ENCODE peak calls at places on chromosomes 3 and 15, in nine cellular contexts. N is NCI-H524; E is aorta; W is EH; A is Calu3; Q is HEK293T; X is iris pigment epithelial cell; S is activated naive CD4-positive, alpha-beta T cell treated with Interleukin-2 at 50 U/mL for 16 hours; V is amniotic stem cell. F is an unnamed sample.

GRCh38 chr3:13405614-13406013 is 14.5 kb downstream of the NUP210 start:
- DNase-seq in N (no peak), E (no peak), W (peak), A (no peak), Q (no peak), X (no peak), S (no peak), V (no peak), F (no peak)

GRCh38 chr3:12476238-12476897 is 7.9 kb upstream of the TSEN2 start:
- DNase-seq in N (no peak), E (no peak), W (peak), A (no peak), Q (no peak), X (peak), S (no peak), V (peak), F (peak)

GRCh38 chr15:99421172-99421656 is 144.6 kb upstream of the MEF2A start:
- DNase-seq in N (no peak), E (peak), W (no peak), A (no peak), Q (no peak), X (peak), S (peak), V (no peak), F (no peak)

GRCh38 chr3:160748226-160748625 is 7.8 kb upstream of the PPM1L start:
- DNase-seq in N (no peak), E (no peak), W (peak), A (no peak), Q (no peak), X (no peak), S (no peak), V (no peak), F (no peak)

GRCh38 chr3:70090322-70090913 is 90.9 kb downstream of the SAMMSON start:
- DNase-seq in N (peak), E (no peak), W (peak), A (peak), Q (peak), X (peak), S (no peak), V (peak), F (peak)

GRCh38 chr3:112131111-112131510 is 1.9 kb downstream of the GCSAM start:
- DNase-seq in N (no peak), E (no peak), W (no peak), A (no peak), Q (no peak), X (no peak), S (no peak), V (no peak), F (no peak)

GRCh38 chr3:47057212-47057671 is 77.8 kb downstream of the NBEAL2 start:
- DNase-seq in N (no peak), E (no peak), W (peak), A (no peak), Q (no peak), X (peak), S (peak), V (no peak), F (peak)

GRCh38 chr3:168991813-168992212 is 671.7 kb downstream of the MECOM start:
- DNase-seq in N (no peak), E (no peak), W (peak), A (no peak), Q (no peak), X (peak), S (no peak), V (no peak), F (no peak)

GRCh38 chr3:186432189-186432588 is 70.2 kb upstream of the DGKG start:
- DNase-seq in N (no peak), E (no peak), W (peak), A (no peak), Q (no peak), X (no peak), S (no peak), V (no peak), F (no peak)

GRCh38 chr3:126911162-126912026 is 71.5 kb upstream of the PLXNA1 start:
- DNase-seq in N (no peak), E (peak), W (peak), A (peak), Q (no peak), X (peak), S (peak), V (peak), F (peak)

GRCh38 chr15:93253656-93254055 is 164.6 kb upstream of the RGMA start:
- DNase-seq in N (peak), E (no peak), W (no peak), A (no peak), Q (no peak), X (no peak), S (no peak), V (no peak), F (no peak)

GRCh38 chr15:40087991-40088928 is 20.4 kb downstream of the BMF start:
- DNase-seq in N (no peak), E (no peak), W (no peak), A (no peak), Q (no peak), X (peak), S (no peak), V (no peak), F (no peak)

GRCh38 chr3:45664558-45664957 is 24.6 kb upstream of the SACM1L start:
- DNase-seq in N (no peak), E (no peak), W (no peak), A (no peak), Q (no peak), X (no peak), S (peak), V (no peak), F (no peak)

GRCh38 chr3:138354376-138354775 is 6.0 kb downstream of the MRAS start:
- DNase-seq in N (no peak), E (no peak), W (no peak), A (no peak), Q (no peak), X (no peak), S (no peak), V (no peak), F (no peak)

GRCh38 chr3:100057716-100058575 is 56.4 kb downstream of the FILIP1L start:
- DNase-seq in N (no peak), E (no peak), W (peak), A (no peak), Q (no peak), X (peak), S (no peak), V (no peak), F (no peak)

GRCh38 chr3:143763568-143764162 is 84.6 kb downstream of the SLC9A9 start:
- DNase-seq in N (peak), E (no peak), W (no peak), A (no peak), Q (no peak), X (peak), S (no peak), V (no peak), F (peak)

F was measured in astrocyte of the hippocampus.